ENCODE peak calls at places on chromosomes 3 and 15, in five cellular contexts. P is CD14-positive monocyte, I is A549, Y is endothelial cell, A is heart right ventricle. X is an unnamed sample.

GRCh38 chr15:73932381-73933191 is 6.3 kb downstream of the LOXL1 start:
- DNase-seq in P (no peak), Y (peak; percentile 49), A (no peak), I (no peak), X (no peak)

GRCh38 chr15:93231994-93232393 is 143.0 kb upstream of the RGMA start:
- DNase-seq in A (no peak), P (no peak), Y (no peak), I (no peak), X (no peak)

GRCh38 chr3:113275876-113276580 is 64.7 kb downstream of the BOC start:
- DNase-seq in P (peak; percentile 70), A (no peak), Y (no peak), I (no peak), X (peak; percentile 30)

GRCh38 chr3:189748046-189748445 is 116.9 kb downstream of the TP63 start:
- DNase-seq in I (no peak), A (no peak), P (no peak), Y (no peak), X (no peak)

GRCh38 chr15:69809421-69809820 is 288.3 kb downstream of the TLE3 start:
- DNase-seq in P (no peak), Y (no peak), I (no peak), A (no peak), X (no peak)

GRCh38 chr15:51601801-51602200 is 20.8 kb downstream of the DMXL2 start:
- DNase-seq in I (no peak), A (no peak), P (no peak), Y (no peak), X (no peak)

GRCh38 chr3:51282931-51283330 is 102.2 kb upstream of the MANF start:
- DNase-seq in Y (no peak), A (no peak), P (no peak), I (no peak), X (no peak)

GRCh38 chr15:68561901-68562300 is 16.9 kb upstream of the CORO2B start:
- DNase-seq in A (no peak), I (no peak), Y (no peak), P (no peak), X (no peak)

GRCh38 chr3:188788621-188789081 is 383.1 kb upstream of the TPRG1 start:
- DNase-seq in I (no peak), Y (no peak), P (peak; percentile 73), A (no peak), X (no peak)

GRCh38 chr3:65811917-65812316 is 226.8 kb downstream of the MAGI1 start:
- DNase-seq in P (no peak), Y (no peak), I (no peak), A (no peak), X (no peak)

GRCh38 chr3:101351834-101352233 is 31.5 kb upstream of the IMPG2 start:
- DNase-seq in Y (no peak), A (no peak), P (no peak), I (no peak), X (no peak)

GRCh38 chr3:187744169-187745151 is 808 bp downstream of the BCL6 start:
- DNase-seq in P (no peak), A (peak; percentile 70), Y (peak; percentile 43), I (peak; percentile 15), X (peak; percentile 56)

GRCh38 chr3:3665546-3665945 is 133.7 kb upstream of the LRRN1 start:
- DNase-seq in A (no peak), P (no peak), I (no peak), Y (no peak), X (no peak)

GRCh38 chr15:66269326-66270090 is 16.0 kb upstream of the MEGF11 start:
- DNase-seq in I (no peak), P (no peak), Y (no peak), A (no peak), X (peak; percentile 54)

GRCh38 chr15:61558172-61559146 is 329.4 kb upstream of the RORA start:
- DNase-seq in A (no peak), P (no peak), Y (no peak), I (no peak), X (no peak)

GRCh38 chr3:160193644-160194192 is 31.5 kb upstream of the C3orf80 start:
- DNase-seq in Y (no peak), I (no peak), P (no peak), A (no peak), X (no peak)

GRCh38 chr15:67813104-67813634 is 12.1 kb upstream of the SKOR1 start:
- DNase-seq in Y (no peak), A (no peak), P (peak; percentile 25), I (no peak), X (no peak)

GRCh38 chr3:31054032-31054431 is 159.6 kb upstream of the GADL1 start:
- DNase-seq in Y (no peak), P (no peak), A (no peak), I (no peak), X (no peak)

GRCh38 chr3:8497582-8497981 is 4.0 kb upstream of the LMCD1 start:
- DNase-seq in A (no peak), Y (no peak), P (no peak), I (no peak), X (no peak)

GRCh38 chr3:65783117-65783516 is 255.6 kb downstream of the MAGI1 start:
- DNase-seq in I (no peak), Y (no peak), P (no peak), A (no peak), X (no peak)

GRCh38 chr3:38687306-38687705 is 37.8 kb upstream of the SCN5A start:
- DNase-seq in P (no peak), Y (no peak), I (no peak), A (no peak), X (no peak)

GRCh38 chr3:64494530-64494929 is 193.3 kb downstream of the ADAMTS9 start:
- DNase-seq in Y (no peak), I (no peak), A (no peak), P (no peak), X (no peak)

GRCh38 chr15:41336549-41336948 is 3.9 kb downstream of the NUSAP1 start:
- DNase-seq in Y (no peak), A (no peak), P (no peak), I (no peak), X (no peak)

GRCh38 chr15:50355980-50356379 is 982 bp upstream of the GABPB1 start:
- DNase-seq in I (no peak), P (no peak), Y (no peak), A (no peak), X (no peak)

GRCh38 chr3:132135628-132136333 is 101.0 kb upstream of the CPNE4 start:
- DNase-seq in I (peak; percentile 69), Y (no peak), A (no peak), P (no peak), X (no peak)

GRCh38 chr3:16741890-16742289 is 136.7 kb upstream of the DAZL start:
- DNase-seq in I (no peak), Y (no peak), P (no peak), A (peak; percentile 53), X (no peak)

GRCh38 chr15:98865397-98866339 is 141.9 kb downstream of the PGPEP1L start:
- DNase-seq in I (no peak), Y (peak; percentile 82), A (peak; percentile 76), P (peak; percentile 80), X (no peak)

GRCh38 chr3:82509951-82510603 is 748.6 kb upstream of the GBE1 start:
- DNase-seq in I (no peak), P (no peak), A (no peak), Y (no peak), X (no peak)

GRCh38 chr3:174438501-174439156 is 420.5 kb upstream of the NAALADL2 start:
- DNase-seq in Y (no peak), A (no peak), P (no peak), I (no peak), X (no peak)

GRCh38 chr3:12870942-12871341 is 29.6 kb upstream of the RPL32 start:
- DNase-seq in P (peak; percentile 58), A (peak; percentile 43), Y (no peak), I (no peak), X (no peak)

GRCh38 chr3:14688525-14688924 is 13.6 kb downstream of the C3orf20 start:
- DNase-seq in I (no peak), P (no peak), A (no peak), Y (no peak), X (no peak)

DNA sequence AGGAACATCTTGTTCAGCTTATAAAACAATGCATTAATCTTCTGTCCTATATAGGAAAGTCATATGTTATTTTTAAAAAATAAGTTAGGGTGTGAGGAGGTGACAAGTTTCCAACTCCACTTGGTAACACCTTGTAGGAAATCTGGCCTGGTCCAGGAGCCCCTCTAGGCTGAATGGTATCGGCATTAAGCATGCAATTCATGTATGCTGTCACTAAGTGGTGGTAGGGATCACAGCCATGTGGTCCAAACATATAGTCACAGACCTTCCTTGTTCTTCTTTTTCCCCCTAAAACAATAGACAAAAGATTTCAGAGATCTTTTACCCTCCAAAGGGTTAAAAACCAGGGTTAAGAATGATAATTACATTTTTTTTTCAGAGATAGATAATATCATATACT is 4.2 kb upstream of the APBA2 start:
- DNase-seq in P (no peak), Y (no peak), I (no peak), A (no peak), X (no peak)
- TF ChIP-seq CTCF in P (no peak), Y (no peak), I (no peak), A (no peak), X (no peak)

DNA sequence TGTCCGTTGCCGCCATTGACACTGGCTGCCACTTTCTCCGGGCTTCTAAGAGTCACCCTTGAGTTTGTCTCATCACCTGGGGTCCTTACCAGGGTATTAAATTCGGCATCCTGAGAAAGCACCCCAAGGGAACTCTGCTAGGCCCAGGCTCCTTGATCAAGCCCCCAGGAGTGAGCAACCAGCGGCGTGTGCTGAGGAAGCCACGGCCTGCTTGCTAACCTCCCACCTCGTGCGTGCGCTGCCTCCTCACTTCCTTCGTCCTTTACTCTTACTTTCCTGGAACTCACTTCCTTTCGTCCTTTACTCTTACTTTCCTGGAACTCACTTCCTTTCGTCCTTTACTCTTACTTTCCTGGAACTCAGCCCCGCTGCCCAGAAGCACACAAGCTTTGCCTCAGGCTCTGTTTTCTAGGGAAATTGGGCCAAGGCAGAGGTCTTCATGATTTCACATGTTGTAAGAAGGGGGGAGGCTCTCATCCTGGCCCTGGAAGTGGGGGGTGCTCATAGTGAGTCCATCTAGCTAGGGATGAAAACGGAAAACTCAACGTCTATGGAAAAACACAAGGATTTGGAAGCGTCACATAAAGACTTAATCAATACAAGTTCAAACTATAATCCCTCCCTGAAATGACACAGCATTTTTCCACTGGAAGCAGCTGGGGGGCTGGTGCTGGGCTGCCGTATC is 36.7 kb upstream of the BDH1 start:
- DNase-seq in I (no peak), P (no peak), Y (no peak), A (no peak), X (no peak)
- TF ChIP-seq CTCF in I (no peak), P (no peak), Y (no peak), A (no peak), X (no peak)

DNA sequence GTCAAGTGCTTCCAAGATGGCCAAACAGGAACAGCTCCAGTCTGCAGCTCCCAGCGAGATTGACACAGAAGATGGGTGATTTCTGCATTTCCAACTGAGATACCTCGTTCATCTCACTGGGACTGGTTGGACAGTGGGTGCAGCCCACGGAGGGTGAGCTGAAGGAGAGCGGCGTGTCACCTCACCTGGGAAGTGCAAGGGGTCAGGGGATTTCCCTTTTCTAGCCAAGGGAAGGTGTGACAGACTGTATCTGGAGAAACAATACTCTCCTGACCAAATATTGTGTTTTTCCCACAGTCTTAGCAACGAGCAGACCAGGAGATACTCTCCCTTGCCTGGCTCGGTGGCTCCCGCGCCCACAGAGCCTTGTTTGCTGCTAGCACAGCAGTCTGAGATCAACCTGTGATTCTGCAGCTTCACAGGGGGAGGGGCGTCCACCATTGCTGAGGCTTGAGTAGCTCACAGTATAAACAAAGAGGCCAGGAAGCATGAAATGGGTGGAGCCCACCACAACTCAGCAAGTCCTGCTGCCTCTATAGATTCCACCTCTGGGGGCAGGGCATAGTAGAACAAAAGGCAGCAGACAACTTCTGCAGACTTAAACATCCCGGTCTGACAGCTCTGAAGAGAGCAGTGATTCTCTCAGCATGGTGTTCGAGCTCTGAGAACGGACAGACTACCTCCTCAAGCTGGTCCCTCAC is 293.5 kb upstream of the SUCLG2 start:
- DNase-seq in I (no peak), Y (peak; percentile 18), P (no peak), A (no peak), X (peak; percentile 25)
- TF ChIP-seq CTCF in I (no peak), Y (no peak), P (no peak), A (no peak), X (no peak)

GRCh38 chr3:104273046-104273649 is 1093.6 kb upstream of the ALCAM start:
- DNase-seq in P (no peak), I (no peak), Y (no peak), A (no peak), X (no peak)
- TF ChIP-seq CTCF in P (peak; percentile 37), I (peak; percentile 44), Y (peak; percentile 82), A (peak; percentile 29), X (peak; percentile 80)

X was measured in nephron progenitor cell.